ENCODE peak calls at places on chromosomes 5 and 9, in five cellular contexts. Y, X, C, A and E are unnamed samples. For H3K4me1, the result is how much of the 10 kb centered on the place peaks cover.

GRCh38 chr9:68974901-68975300 is 39.0 kb downstream of the PRKACG start:
- DNase-seq in Y (no peak), C (no peak), A (no peak), X (no peak), E (no peak)

GRCh38 chr5:55866485-55866884 is 15.3 kb downstream of the IL31RA start:
- DNase-seq in X (no peak), A (no peak), C (no peak), Y (no peak), E (no peak)

GRCh38 chr9:133141833-133142594 is 21.0 kb upstream of the RALGDS start:
- DNase-seq in Y (no peak), A (no peak), X (peak), C (no peak), E (no peak)

GRCh38 chr9:132108728-132109127 is 29.1 kb upstream of the MED27 start:
- DNase-seq in A (no peak), X (no peak), Y (no peak), C (no peak), E (no peak)

GRCh38 chr5:51034501-51034900 is 348.7 kb upstream of the ISL1 start:
- DNase-seq in Y (no peak), C (no peak), A (no peak), X (no peak), E (no peak)

GRCh38 chr5:102531506-102531905 is 32.7 kb upstream of the SLCO6A1 start:
- DNase-seq in Y (no peak), X (no peak), C (no peak), A (no peak), E (no peak)

GRCh38 chr5:154176191-154176590 is 14.3 kb upstream of the GALNT10 start:
- DNase-seq in A (no peak), C (no peak), Y (no peak), X (no peak), E (no peak)

GRCh38 chr5:68661237-68661636 is 432.6 kb upstream of the SLC30A5 start:
- DNase-seq in X (no peak), Y (no peak), A (no peak), C (no peak), E (peak)

GRCh38 chr9:93301291-93301811 is 117.4 kb downstream of the WNK2 start:
- DNase-seq in A (no peak), Y (no peak), X (no peak), C (peak), E (no peak)

GRCh38 chr9:3526903-3527652 is 1.3 kb upstream of the RFX3 start:
- DNase-seq in C (peak), X (peak), A (no peak), Y (no peak), E (no peak)

GRCh38 chr5:56759521-56759920 is 55.8 kb upstream of the MAP3K1 start:
- DNase-seq in X (no peak), C (no peak), A (no peak), Y (no peak), E (no peak)

GRCh38 chr5:154288145-154288544 is 97.6 kb downstream of the GALNT10 start:
- DNase-seq in A (no peak), C (no peak), Y (peak), X (no peak), E (no peak)

GRCh38 chr5:66151030-66151429 is 6.9 kb downstream of the SREK1 start:
- DNase-seq in A (no peak), Y (no peak), C (no peak), X (no peak), E (no peak)

GRCh38 chr9:12759767-12760166 is 15.1 kb upstream of the LURAP1L start:
- DNase-seq in X (no peak), A (no peak), C (no peak), Y (no peak), E (peak)

GRCh38 chr5:134934202-134934601 is 29.3 kb downstream of the PCBD2 start:
- DNase-seq in Y (no peak), A (no peak), X (no peak), C (no peak), E (no peak)

GRCh38 chr9:75893096-75893495 is 2.6 kb downstream of the PCSK5 start:
- DNase-seq in A (no peak), Y (no peak), C (no peak), X (no peak), E (peak)

GRCh38 chr5:180627386-180628120 is 21.8 kb downstream of the FLT4 start:
- DNase-seq in C (no peak), X (no peak), A (no peak), Y (no peak), E (no peak)

GRCh38 chr5:18944771-18945170 is 1043.2 kb downstream of the CDH18 start:
- DNase-seq in Y (no peak), A (peak), C (no peak), X (no peak), E (peak)

GRCh38 chr9:89426389-89426961 is 71.4 kb downstream of the SEMA4D start:
- DNase-seq in C (no peak), A (no peak), Y (no peak), X (peak), E (no peak)
- H3K4me1 ChIP-seq in C (under half), A (under half), Y (under half), X (under half), E (under half)

GRCh38 chr5:6715758-6716633 is 2.8 kb downstream of the TENT4A start:
- DNase-seq in A (no peak), Y (no peak), C (peak), X (no peak), E (no peak)
- H3K4me1 ChIP-seq in A (under half), Y (under half), C (under half), X (half or more), E (under half)

GRCh38 chr5:131389869-131390265 is 126.0 kb downstream of the CDC42SE2 start:
- DNase-seq in Y (no peak), A (no peak), X (no peak), C (no peak), E (no peak)
- H3K4me1 ChIP-seq in Y (under half), A (under half), X (under half), C (under half), E (under half)

GRCh38 chr9:21684831-21685362 is 117.5 kb upstream of the MTAP start:
- DNase-seq in C (no peak), A (peak), X (no peak), Y (no peak), E (peak)
- H3K4me1 ChIP-seq in C (under half), A (half or more), X (under half), Y (under half), E (half or more)

DNA sequence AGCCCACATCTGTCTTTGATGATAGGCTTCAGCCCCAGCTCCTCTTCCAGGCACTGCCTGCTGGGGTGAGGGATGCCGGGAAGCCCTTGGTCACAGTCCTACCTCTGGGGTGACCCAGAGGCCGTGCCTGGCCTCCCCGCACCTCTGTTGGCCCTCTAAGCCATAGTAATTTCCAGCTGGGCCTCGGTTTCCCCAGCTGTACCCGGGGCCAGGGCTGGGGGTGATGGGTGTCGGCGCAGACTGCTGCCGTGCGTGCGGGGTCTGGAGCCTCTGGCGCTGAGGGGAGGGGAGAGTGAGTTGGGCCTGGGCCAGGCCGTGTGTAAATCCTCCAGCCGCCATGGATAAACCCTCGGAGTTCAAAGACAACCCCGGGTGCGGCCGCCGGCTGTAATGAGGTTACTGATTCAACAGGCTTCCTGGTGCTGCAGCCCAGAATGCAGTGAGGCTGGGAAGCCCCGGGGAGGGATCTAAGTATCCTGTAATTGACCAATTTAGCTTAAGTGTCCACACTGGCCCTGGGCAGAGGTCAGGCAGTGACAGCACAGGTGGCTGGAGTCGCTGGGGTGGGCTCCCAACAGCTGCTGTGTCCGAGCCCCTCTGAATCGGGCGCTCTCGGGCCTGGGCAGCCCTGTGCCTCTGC is 7.1 kb downstream of the RXRA start:
- DNase-seq in X (peak), C (no peak), Y (no peak), A (no peak), E (no peak)
- H3K4me1 ChIP-seq in X (half or more), C (half or more), Y (half or more), A (under half), E (under half)

GRCh38 chr5:124232517-124232916 is 513.9 kb downstream of the ZNF608 start:
- DNase-seq in Y (no peak), C (no peak), A (no peak), X (no peak), E (no peak)
- H3K4me1 ChIP-seq in Y (under half), C (under half), A (under half), X (under half), E (under half)